ENCODE peak calls at places on chromosomes 13 and 19, in five cellular contexts. One of them, this sample, is unnamed.

GRCh38 chr19:20371911-20372310 is 193.7 kb downstream of the ZNF737 start:
- DNase-seq in suprapubic skin: no peak
- DNase-seq in K562: no peak
- DNase-seq in GM23338: peak
- DNase-seq in transverse colon: no peak
- DNase-seq in this sample: no peak

GRCh38 chr19:15456871-15457700 is 7.3 kb downstream of the RASAL3 start:
- DNase-seq in suprapubic skin: peak
- DNase-seq in K562: peak
- DNase-seq in GM23338: peak
- DNase-seq in transverse colon: no peak
- DNase-seq in this sample: no peak

GRCh38 chr19:3403489-3404323 is 37.3 kb downstream of the NFIC start:
- DNase-seq in suprapubic skin: peak
- DNase-seq in K562: no peak
- DNase-seq in GM23338: peak
- DNase-seq in transverse colon: peak
- DNase-seq in this sample: peak

GRCh38 chr19:54462713-54463530 is 656 bp downstream of the LENG9 start:
- DNase-seq in suprapubic skin: peak
- DNase-seq in K562: peak
- DNase-seq in GM23338: peak
- DNase-seq in transverse colon: peak
- DNase-seq in this sample: peak

GRCh38 chr13:90757127-90757680 is 590.3 kb upstream of the MIR17HG start:
- DNase-seq in suprapubic skin: no peak
- DNase-seq in K562: no peak
- DNase-seq in GM23338: no peak
- DNase-seq in transverse colon: no peak
- DNase-seq in this sample: no peak

GRCh38 chr13:65594255-65594654 is 1635.9 kb downstream of the PCDH9 start:
- DNase-seq in suprapubic skin: no peak
- DNase-seq in K562: no peak
- DNase-seq in GM23338: no peak
- DNase-seq in transverse colon: no peak
- DNase-seq in this sample: no peak

GRCh38 chr13:80504453-80504852 is 163.5 kb upstream of the SPRY2 start:
- DNase-seq in suprapubic skin: no peak
- DNase-seq in K562: no peak
- DNase-seq in GM23338: no peak
- DNase-seq in transverse colon: no peak
- DNase-seq in this sample: no peak

GRCh38 chr19:15447057-15447456 is 2.7 kb downstream of the WIZ start:
- DNase-seq in suprapubic skin: no peak
- DNase-seq in K562: no peak
- DNase-seq in GM23338: no peak
- DNase-seq in transverse colon: no peak
- DNase-seq in this sample: no peak

GRCh38 chr19:2984196-2984490 is 6.8 kb downstream of the TLE6 start:
- DNase-seq in suprapubic skin: no peak
- DNase-seq in K562: no peak
- DNase-seq in GM23338: no peak
- DNase-seq in transverse colon: no peak
- DNase-seq in this sample: no peak

GRCh38 chr19:35309481-35310279 is 17.7 kb downstream of the MAG start:
- DNase-seq in suprapubic skin: peak
- DNase-seq in K562: peak
- DNase-seq in GM23338: no peak
- DNase-seq in transverse colon: no peak
- DNase-seq in this sample: no peak

GRCh38 chr19:28221736-28222135 is 991.2 kb downstream of the UQCRFS1 start:
- DNase-seq in suprapubic skin: no peak
- DNase-seq in K562: no peak
- DNase-seq in GM23338: no peak
- DNase-seq in transverse colon: no peak
- DNase-seq in this sample: no peak

GRCh38 chr13:49539313-49539712 is 43.6 kb downstream of the PHF11 start:
- DNase-seq in suprapubic skin: no peak
- DNase-seq in K562: no peak
- DNase-seq in GM23338: no peak
- DNase-seq in transverse colon: no peak
- DNase-seq in this sample: no peak

GRCh38 chr13:49536144-49536873 is 40.6 kb downstream of the PHF11 start:
- DNase-seq in suprapubic skin: no peak
- DNase-seq in K562: no peak
- DNase-seq in GM23338: no peak
- DNase-seq in transverse colon: no peak
- DNase-seq in this sample: no peak

GRCh38 chr13:49540552-49540951 is 44.8 kb downstream of the PHF11 start:
- DNase-seq in suprapubic skin: no peak
- DNase-seq in K562: no peak
- DNase-seq in GM23338: no peak
- DNase-seq in transverse colon: no peak
- DNase-seq in this sample: no peak

GRCh38 chr13:49539746-49540145 is 44.0 kb downstream of the PHF11 start:
- DNase-seq in suprapubic skin: no peak
- DNase-seq in K562: no peak
- DNase-seq in GM23338: no peak
- DNase-seq in transverse colon: no peak
- DNase-seq in this sample: no peak

DNA sequence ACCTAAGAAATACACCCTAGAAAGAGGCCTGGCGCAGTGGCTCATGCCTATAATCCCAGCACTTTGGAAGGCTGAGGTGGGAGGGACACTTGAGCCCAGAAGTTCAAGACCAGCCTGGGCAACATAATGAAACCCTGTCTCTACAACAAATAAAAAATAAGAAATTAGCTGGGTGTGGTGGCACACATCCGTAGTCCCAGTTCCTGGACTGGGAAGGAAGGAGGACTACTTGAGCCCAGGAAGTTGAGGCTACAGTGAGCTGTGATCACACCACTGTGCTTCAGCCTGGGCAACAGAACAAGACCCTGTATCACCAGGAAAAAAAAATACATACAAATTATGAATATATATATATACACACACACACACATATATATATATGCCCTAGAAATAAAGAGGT is 42.7 kb downstream of the PHF11 start:
- DNase-seq in suprapubic skin: no peak
- DNase-seq in K562: no peak
- DNase-seq in GM23338: no peak
- DNase-seq in transverse colon: no peak
- DNase-seq in this sample: no peak
- TF ChIP-seq CTCF in suprapubic skin: no peak
- TF ChIP-seq CTCF in K562: no peak
- TF ChIP-seq CTCF in GM23338: no peak
- TF ChIP-seq CTCF in transverse colon: no peak
- TF ChIP-seq CTCF in this sample: no peak

GRCh38 chr19:508204-509150 is 1.2 kb downstream of the TPGS1 start:
- DNase-seq in suprapubic skin: no peak
- DNase-seq in K562: peak
- DNase-seq in GM23338: no peak
- DNase-seq in transverse colon: no peak
- DNase-seq in this sample: no peak

GRCh38 chr19:511101-511841 is 4.0 kb downstream of the TPGS1 start:
- DNase-seq in suprapubic skin: no peak
- DNase-seq in K562: no peak
- DNase-seq in GM23338: no peak
- DNase-seq in transverse colon: peak
- DNase-seq in this sample: peak

GRCh38 chr19:512548-513365 is 5.5 kb downstream of the TPGS1 start:
- DNase-seq in suprapubic skin: no peak
- DNase-seq in K562: no peak
- DNase-seq in GM23338: no peak
- DNase-seq in transverse colon: no peak
- DNase-seq in this sample: no peak

GRCh38 chr19:513368-514165 is 6.3 kb downstream of the TPGS1 start:
- DNase-seq in suprapubic skin: no peak
- DNase-seq in K562: no peak
- DNase-seq in GM23338: no peak
- DNase-seq in transverse colon: no peak
- DNase-seq in this sample: no peak

DNA sequence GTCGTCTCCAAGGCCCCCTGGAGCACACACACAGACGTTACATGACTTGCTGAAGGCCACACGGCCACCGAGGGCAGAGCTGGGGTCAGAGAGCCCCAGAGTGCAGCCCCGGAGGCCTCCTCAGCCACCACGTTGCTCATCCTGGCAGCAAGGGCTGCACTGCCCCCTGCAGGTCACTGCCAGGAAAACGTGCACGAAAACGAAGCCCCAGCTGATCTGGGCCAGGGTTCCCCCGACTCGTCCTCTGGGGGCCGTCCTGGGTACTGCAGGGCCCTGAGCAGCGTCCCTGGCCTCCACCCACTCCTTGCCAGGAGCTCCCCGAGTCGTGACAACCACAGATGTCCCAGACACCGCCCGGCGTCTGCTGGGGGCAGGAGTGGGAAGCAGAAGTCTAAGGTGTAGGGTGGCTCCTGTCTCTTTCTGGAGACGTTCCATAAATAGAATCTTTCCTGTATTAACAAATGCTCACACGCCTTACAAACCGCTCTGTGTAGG is 3.4 kb downstream of the TPGS1 start:
- DNase-seq in suprapubic skin: peak
- DNase-seq in K562: peak
- DNase-seq in GM23338: peak
- DNase-seq in transverse colon: peak
- DNase-seq in this sample: peak
- H3K4me3 ChIP-seq in suprapubic skin: peak
- H3K4me3 ChIP-seq in K562: no peak
- H3K4me3 ChIP-seq in GM23338: peak
- H3K4me3 ChIP-seq in transverse colon: no peak
- H3K4me3 ChIP-seq in this sample: peak

GRCh38 chr19:40529093-40529954 is 47.3 kb upstream of the SHKBP1 start:
- DNase-seq in suprapubic skin: peak
- DNase-seq in K562: peak
- DNase-seq in GM23338: peak
- DNase-seq in transverse colon: peak
- DNase-seq in this sample: peak
- TF ChIP-seq POLR2AphosphoS5 in suprapubic skin: no peak
- TF ChIP-seq POLR2AphosphoS5 in K562: no peak
- TF ChIP-seq POLR2AphosphoS5 in GM23338: no peak
- TF ChIP-seq POLR2AphosphoS5 in transverse colon: no peak
- TF ChIP-seq POLR2AphosphoS5 in this sample: peak

GRCh38 chr19:1619703-1620102 is 14.4 kb upstream of the UQCR11 start:
- DNase-seq in suprapubic skin: no peak
- DNase-seq in K562: no peak
- DNase-seq in GM23338: no peak
- DNase-seq in transverse colon: no peak
- DNase-seq in this sample: no peak

GRCh38 chr19:1616875-1617274 is 11.6 kb upstream of the UQCR11 start:
- DNase-seq in suprapubic skin: no peak
- DNase-seq in K562: no peak
- DNase-seq in GM23338: no peak
- DNase-seq in transverse colon: no peak
- DNase-seq in this sample: no peak

GRCh38 chr19:1616396-1616795 is 11.1 kb upstream of the UQCR11 start:
- DNase-seq in suprapubic skin: no peak
- DNase-seq in K562: no peak
- DNase-seq in GM23338: no peak
- DNase-seq in transverse colon: no peak
- DNase-seq in this sample: no peak

GRCh38 chr19:1619094-1619439 is 13.8 kb upstream of the UQCR11 start:
- DNase-seq in suprapubic skin: no peak
- DNase-seq in K562: no peak
- DNase-seq in GM23338: no peak
- DNase-seq in transverse colon: no peak
- DNase-seq in this sample: no peak

DNA sequence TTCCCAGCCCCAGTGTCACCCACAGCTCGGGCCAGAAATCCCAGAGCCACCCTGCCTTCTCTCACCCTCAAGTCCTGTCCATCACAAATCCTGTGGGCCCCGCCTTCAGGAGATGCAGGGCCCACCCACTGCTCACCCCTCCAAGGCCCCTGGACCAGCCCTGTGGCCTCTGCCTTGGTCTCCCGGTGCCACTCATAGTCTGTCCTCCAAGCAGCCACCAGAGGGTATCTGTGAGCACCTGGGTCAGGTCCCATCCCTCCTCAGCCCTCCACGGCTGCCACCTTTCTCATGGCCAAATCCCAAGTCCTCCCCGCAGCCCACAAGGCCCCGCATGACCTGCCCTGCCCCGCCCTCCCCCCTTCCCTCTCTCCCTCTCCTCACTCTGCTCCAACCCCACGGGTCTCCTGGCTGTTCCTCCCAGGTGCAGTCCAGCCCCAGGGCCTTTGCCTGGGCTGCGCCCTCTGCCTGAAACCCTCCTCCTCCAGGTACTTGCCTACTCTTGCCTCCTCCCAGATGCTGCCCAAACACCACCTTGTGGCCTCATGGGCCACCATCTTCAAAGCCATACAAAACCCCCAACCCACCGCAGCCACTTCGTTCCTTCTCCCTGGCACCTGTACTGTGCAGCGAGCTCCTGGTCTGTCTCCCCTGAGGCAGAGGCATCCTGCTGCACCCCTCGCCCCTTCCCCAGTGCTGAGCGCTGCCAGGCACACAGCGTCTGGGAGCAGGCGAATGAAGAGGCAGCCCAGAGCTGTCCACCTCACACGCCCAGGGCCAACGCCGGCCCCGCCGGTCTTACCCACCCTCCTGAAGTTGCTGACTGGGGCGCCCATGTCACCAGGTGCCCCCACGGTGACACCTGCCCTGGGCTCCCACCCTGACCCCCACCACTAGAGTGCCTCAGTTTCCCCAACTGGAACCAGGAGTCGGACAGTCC is 13.2 kb upstream of the UQCR11 start:
- DNase-seq in suprapubic skin: no peak
- DNase-seq in K562: peak
- DNase-seq in GM23338: peak
- DNase-seq in transverse colon: peak
- DNase-seq in this sample: peak
- TF ChIP-seq CTCF in suprapubic skin: no peak
- TF ChIP-seq CTCF in K562: peak
- TF ChIP-seq CTCF in GM23338: peak
- TF ChIP-seq CTCF in transverse colon: peak
- TF ChIP-seq CTCF in this sample: peak

GRCh38 chr19:45489216-45489855 is 7.5 kb downstream of the RTN2 start:
- DNase-seq in suprapubic skin: no peak
- DNase-seq in K562: no peak
- DNase-seq in GM23338: no peak
- DNase-seq in transverse colon: no peak
- DNase-seq in this sample: no peak
- H3K4me3 ChIP-seq in suprapubic skin: no peak
- H3K4me3 ChIP-seq in K562: no peak
- H3K4me3 ChIP-seq in GM23338: no peak
- H3K4me3 ChIP-seq in transverse colon: no peak
- H3K4me3 ChIP-seq in this sample: no peak